ENCODE peak calls at places on chromosomes 6 and 20, in six cellular contexts. P, M, G, B, L and D are unnamed samples.
A peak's percentile ranks its signal among the peaks of the same experiment; 100 is the strongest.

GRCh38 chr6:36276581-36277536 is 7.0 kb downstream of the PNPLA1 start:
- DNase-seq in B (no peak), M (no peak), G (no peak), L (no peak), P (no peak), D (no peak)

GRCh38 chr6:60867548-60867947 is 1418.5 kb downstream of the KHDRBS2 start:
- DNase-seq in L (no peak), P (no peak), G (no peak), B (no peak), M (no peak), D (no peak)

GRCh38 chr20:54166987-54167662 is 6.7 kb downstream of the CYP24A1 start:
- DNase-seq in L (no peak), P (no peak), G (no peak), B (no peak), M (no peak), D (no peak)

GRCh38 chr6:75233097-75233615 is 10.4 kb downstream of the COX7A2 start:
- DNase-seq in G (no peak), L (no peak), P (no peak), B (no peak), M (no peak), D (no peak)

GRCh38 chr6:43768983-43769525 is 957 bp upstream of the VEGFA start:
- DNase-seq in L (peak; percentile 54), P (no peak), B (no peak), G (peak; percentile 4), M (no peak), D (no peak)

GRCh38 chr20:13220857-13221297 is at the start of gene ISM1:
- DNase-seq in B (peak; percentile 63), M (peak; percentile 73), P (peak; percentile 8), G (peak; percentile 53), L (no peak), D (peak; percentile 17)

GRCh38 chr6:25472314-25472713 is 179.7 kb upstream of the SCGN start:
- DNase-seq in M (no peak), G (no peak), B (no peak), P (no peak), L (no peak), D (no peak)

GRCh38 chr20:10547276-10548114 is 112.4 kb downstream of the SLX4IP start:
- DNase-seq in G (no peak), M (no peak), L (no peak), B (no peak), P (no peak), D (no peak)

GRCh38 chr20:50250748-50251382 is 60.2 kb downstream of the CEBPB start:
- DNase-seq in P (no peak), G (no peak), B (no peak), L (no peak), M (no peak), D (no peak)

GRCh38 chr6:89301586-89302194 is 13.4 kb downstream of the GABRR2 start:
- DNase-seq in L (no peak), P (no peak), G (no peak), M (no peak), B (no peak), D (no peak)

GRCh38 chr6:37584654-37585522 is 85.2 kb upstream of the CCDC167 start:
- DNase-seq in P (no peak), B (peak; percentile 35), L (no peak), M (peak; percentile 27), G (no peak), D (no peak)

GRCh38 chr6:111648100-111648499 is 42.4 kb upstream of the TRAF3IP2 start:
- DNase-seq in B (no peak), G (no peak), L (no peak), M (no peak), P (no peak), D (no peak)

GRCh38 chr6:96015791-96016776 is at the start of gene FUT9:
- DNase-seq in B (peak; percentile 41), L (no peak), G (no peak), P (no peak), M (peak; percentile 76), D (no peak)

GRCh38 chr6:147695819-147696218 is 187.3 kb downstream of the SAMD5 start:
- DNase-seq in B (no peak), G (no peak), L (no peak), M (no peak), P (no peak), D (no peak)

GRCh38 chr6:43096451-43097097 is 20.5 kb downstream of the PTK7 start:
- DNase-seq in P (no peak), G (peak; percentile 95), L (no peak), M (peak; percentile 18), B (no peak), D (no peak)

GRCh38 chr6:125097186-125097585 is 56.4 kb upstream of the TPD52L1 start:
- DNase-seq in M (no peak), G (no peak), P (no peak), L (no peak), B (no peak), D (no peak)

GRCh38 chr20:53247460-53248103 is 275.4 kb downstream of the TSHZ2 start:
- DNase-seq in G (no peak), P (no peak), L (no peak), M (no peak), B (no peak), D (no peak)

GRCh38 chr6:165968409-165968807 is 199.2 kb downstream of the TBXT start:
- DNase-seq in B (no peak), M (no peak), G (no peak), L (no peak), P (no peak), D (no peak)